ENCODE peak calls at places on chromosomes 11 and 22, in ten cellular contexts. H is CD4-positive, alpha-beta memory T cell; L is cerebellum; X is WTC11; D is activated T-helper 9 cell treated with anti-CD3 and anti-CD28 coated beads, Interleukin-2, amount 50 U/mL, for 16 hours; M is HAP-1; V is activated naive CD4-positive, alpha-beta T cell treated with anti-CD3 and anti-CD28 coated beads, Interleukin-2, amount 50 U/mL, for 16 hours; U is HEK293T; B is HCEC 1CT; W is NCI-H2107. K is an unnamed sample.

GRCh38 chr11:19730373-19730772 is 17.7 kb downstream of the NAV2 start:
- DNase-seq in H (no peak), L (peak; percentile 91), X (no peak), D (no peak), M (no peak), V (no peak), U (no peak), B (no peak), W (no peak), K (no peak)

GRCh38 chr11:130580372-130580771 is 131.9 kb downstream of the ADAMTS15 start:
- DNase-seq in H (no peak), L (peak; percentile 15), X (no peak), D (no peak), M (peak; percentile 16), V (no peak), U (no peak), B (no peak), W (no peak), K (no peak)

GRCh38 chr11:5688482-5688881 is 1.1 kb upstream of the TRIM22 start:
- DNase-seq in H (no peak), L (no peak), X (no peak), D (no peak), M (no peak), V (no peak), U (no peak), B (no peak), W (no peak), K (no peak)

GRCh38 chr22:31995046-31995445 is 48.0 kb upstream of the SLC5A1 start:
- DNase-seq in H (no peak), L (no peak), X (no peak), D (no peak), M (no peak), V (no peak), U (peak; percentile 35), B (no peak), W (no peak), K (no peak)

GRCh38 chr11:108632041-108632440 is 32.8 kb upstream of the DDX10 start:
- DNase-seq in H (no peak), L (peak; percentile 5), X (no peak), D (no peak), M (no peak), V (no peak), U (no peak), B (no peak), W (no peak), K (no peak)

GRCh38 chr11:46639197-46639839 is 22.0 kb downstream of the ATG13 start:
- DNase-seq in H (no peak), L (no peak), X (no peak), D (no peak), M (no peak), V (no peak), U (no peak), B (no peak), W (peak; percentile 10), K (no peak)

GRCh38 chr22:19088866-19089595 is 33.2 kb downstream of the DGCR2 start:
- DNase-seq in H (no peak), L (no peak), X (no peak), D (no peak), M (no peak), V (no peak), U (no peak), B (no peak), W (no peak), K (no peak)

GRCh38 chr11:65868907-65869306 is 3.7 kb downstream of the EFEMP2 start:
- DNase-seq in H (no peak), L (no peak), X (no peak), D (no peak), M (no peak), V (no peak), U (no peak), B (no peak), W (no peak), K (no peak)

GRCh38 chr22:20221421-20222340 is 46.4 kb downstream of the RTN4R start:
- DNase-seq in H (no peak), L (no peak), X (no peak), D (no peak), M (no peak), V (no peak), U (no peak), B (no peak), W (no peak), K (no peak)

GRCh38 chr11:58675344-58676155 is 53.1 kb downstream of the CNTF start:
- DNase-seq in H (peak; percentile 58), L (peak; percentile 47), X (peak; percentile 82), D (peak; percentile 61), M (peak; percentile 83), V (peak; percentile 82), U (peak; percentile 80), B (peak; percentile 54), W (peak; percentile 17), K (peak; percentile 78)

GRCh38 chr22:46574993-46575914 is 37.8 kb upstream of the CELSR1 start:
- DNase-seq in H (no peak), L (no peak), X (peak; percentile 37), D (no peak), M (no peak), V (peak; percentile 4), U (no peak), B (no peak), W (no peak), K (no peak)

K was measured in CD8-positive, alpha-beta T cell.